ENCODE peak calls at places on chromosomes 2 and 18, in seven cellular contexts. W, D, I, G, N, B and F are unnamed samples.

GRCh38 chr2:136376798-136377211 is 258.9 kb upstream of the CXCR4 start:
- DNase-seq in I (no peak), B (no peak), N (no peak), G (no peak), D (peak; percentile 28), W (no peak), F (no peak)

GRCh38 chr18:10162340-10162739 is 248.5 kb downstream of the VAPA start:
- DNase-seq in D (no peak), B (no peak), W (no peak), G (no peak), N (no peak), I (no peak), F (no peak)

GRCh38 chr2:26580151-26580550 is 61.0 kb downstream of the CIB4 start:
- DNase-seq in N (no peak), B (peak; percentile 28), G (no peak), W (no peak), I (no peak), D (no peak), F (no peak)

GRCh38 chr2:43039376-43040080 is 186.9 kb downstream of the ZFP36L2 start:
- DNase-seq in W (no peak), G (no peak), B (no peak), N (no peak), D (no peak), I (no peak), F (no peak)

GRCh38 chr2:98846041-98846440 is 90.0 kb downstream of the CRACDL start:
- DNase-seq in N (no peak), I (no peak), W (no peak), B (no peak), D (no peak), G (no peak), F (no peak)

GRCh38 chr2:50241292-50241691 is 790.6 kb downstream of the NRXN1 start:
- DNase-seq in D (no peak), G (no peak), I (no peak), N (no peak), B (no peak), W (no peak), F (no peak)

GRCh38 chr2:58019209-58019608 is 27.4 kb upstream of the VRK2 start:
- DNase-seq in D (no peak), G (no peak), B (no peak), W (no peak), N (no peak), I (no peak), F (no peak)

GRCh38 chr2:212770240-212770639 is 231.6 kb upstream of the ERBB4 start:
- DNase-seq in I (no peak), W (no peak), D (no peak), G (no peak), B (no peak), N (no peak), F (no peak)

GRCh38 chr2:96325038-96325883 is at the start of gene ITPRIPL1:
- DNase-seq in G (no peak), N (no peak), W (peak; percentile 26), B (peak; percentile 90), D (peak; percentile 77), I (peak; percentile 57), F (no peak)

GRCh38 chr18:45863469-45863868 is 38.0 kb downstream of the SIGLEC15 start:
- DNase-seq in I (no peak), W (no peak), G (no peak), D (no peak), B (no peak), N (no peak), F (no peak)

GRCh38 chr2:75476778-75477177 is 84.0 kb downstream of the EVA1A start:
- DNase-seq in B (no peak), I (no peak), D (no peak), W (no peak), G (no peak), N (no peak), F (no peak)

GRCh38 chr2:224401641-224402342 is at the start of gene FAM124B:
- DNase-seq in I (peak; percentile 35), D (no peak), B (no peak), W (no peak), G (no peak), N (no peak), F (no peak)

GRCh38 chr2:232415736-232416520 is 9.3 kb downstream of the ALPG start:
- DNase-seq in W (no peak), I (no peak), D (no peak), N (no peak), B (peak; percentile 8), G (no peak), F (no peak)
- H3K27me3 ChIP-seq in W (peaks cover 70% of the 10 kb centered on the region), I (peaks cover 32% of the 10 kb centered on the region), D (peaks cover 27% of the 10 kb centered on the region), N (peaks cover 8% of the 10 kb centered on the region), B (peaks cover 81% of the 10 kb centered on the region), G (no peaks in the 10 kb centered on the region), F (peaks cover 24% of the 10 kb centered on the region)

GRCh38 chr2:120863661-120864320 is 128.1 kb downstream of the GLI2 start:
- DNase-seq in B (no peak), I (peak; percentile 86), W (no peak), G (peak; percentile 45), N (no peak), D (no peak), F (no peak)

GRCh38 chr2:120866483-120867140 is 130.9 kb downstream of the GLI2 start:
- DNase-seq in D (no peak), W (no peak), I (no peak), N (no peak), B (no peak), G (no peak), F (no peak)

GRCh38 chr2:120865656-120866055 is 130.0 kb downstream of the GLI2 start:
- DNase-seq in B (no peak), W (no peak), D (no peak), G (no peak), I (no peak), N (no peak), F (no peak)

GRCh38 chr2:120866071-120866470 is 130.4 kb downstream of the GLI2 start:
- DNase-seq in I (no peak), G (no peak), N (no peak), W (no peak), B (no peak), D (no peak), F (no peak)

GRCh38 chr2:120864981-120865380 is 129.3 kb downstream of the GLI2 start:
- DNase-seq in N (no peak), W (no peak), G (no peak), B (no peak), I (no peak), D (no peak), F (no peak)
- TF ChIP-seq YY1 in N (no peak), W (no peak), G (no peak), B (no peak), I (no peak), D (no peak), F (no peak)

GRCh38 chr18:13987956-13988355 is 72.6 kb upstream of the MC2R start:
- DNase-seq in G (no peak), B (no peak), N (no peak), I (no peak), W (no peak), D (no peak), F (no peak)
- H3K27me3 ChIP-seq in G (no peaks in the 10 kb centered on the region), B (no peaks in the 10 kb centered on the region), N (no peaks in the 10 kb centered on the region), I (no peaks in the 10 kb centered on the region), W (no peaks in the 10 kb centered on the region), D (no peaks in the 10 kb centered on the region), F (no peaks in the 10 kb centered on the region)

DNA sequence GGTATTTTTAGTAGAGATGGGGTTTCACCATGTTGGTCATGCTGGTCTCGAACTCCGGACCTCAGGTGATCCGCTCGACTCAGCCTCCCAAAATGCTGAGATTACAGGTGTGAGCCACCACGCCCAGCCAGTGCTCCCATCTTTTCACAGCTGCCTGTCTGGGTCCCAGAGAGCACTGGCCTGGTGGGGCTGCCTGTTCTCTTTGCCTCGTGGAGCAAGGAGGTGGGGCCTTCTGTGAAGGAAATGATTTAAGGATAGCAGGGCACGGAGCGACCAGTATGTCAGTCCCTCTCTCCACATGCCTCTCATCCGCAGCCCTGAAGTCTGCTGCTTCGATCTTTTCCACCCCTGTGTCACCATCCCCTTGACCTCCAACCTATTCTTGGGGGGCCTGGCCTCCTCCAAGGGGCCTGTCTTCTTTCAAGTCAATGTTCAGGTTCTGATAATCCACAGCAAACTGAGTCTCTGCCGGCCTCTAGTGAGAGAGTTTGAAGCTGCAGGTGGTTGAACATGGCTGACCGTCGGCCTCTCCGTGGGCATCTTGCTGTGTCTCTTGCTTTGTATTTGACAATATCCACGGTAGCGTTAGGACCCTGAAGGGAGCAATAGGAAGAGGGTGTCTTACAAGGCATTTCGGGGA is 28.2 kb upstream of the GIGYF2 start:
- DNase-seq in W (peak; percentile 38), I (no peak), G (peak; percentile 3), N (no peak), D (no peak), B (no peak), F (no peak)
- TF ChIP-seq YY1 in W (peak; percentile 59), I (peak; percentile 25), G (no peak), N (no peak), D (peak; percentile 74), B (no peak), F (no peak)

GRCh38 chr2:236241181-236242056 is 22.8 kb downstream of the ASB18 start:
- DNase-seq in B (no peak), N (no peak), G (no peak), I (no peak), D (peak; percentile 30), W (no peak), F (no peak)
- H3K27me3 ChIP-seq in B (peaks cover 5% of the 10 kb centered on the region), N (peaks cover 1% of the 10 kb centered on the region), G (no peaks in the 10 kb centered on the region), I (peaks cover 37% of the 10 kb centered on the region), D (peaks cover 21% of the 10 kb centered on the region), W (peaks cover 81% of the 10 kb centered on the region), F (peaks cover 23% of the 10 kb centered on the region)